ENCODE peak calls at places on chromosomes 16 and 17, in six cellular contexts. K is body of pancreas; R is colonic mucosa; G is CD8-positive, alpha-beta T cell; X is kidney; A is endothelial cell of umbilical vein. E is an unnamed sample. For H3K36me3, the result is how much of the 10 kb centered on the place peaks cover.

GRCh38 chr17:78834571-78834970 is 6.0 kb downstream of the USP36 start:
- DNase-seq in K (no peak), R (no peak), G (no peak), X (no peak), A (no peak), E (no peak)

GRCh38 chr17:47332287-47332686 is 8.5 kb downstream of the EFCAB13 start:
- DNase-seq in K (no peak), R (no peak), G (no peak), X (no peak), A (no peak), E (no peak)

GRCh38 chr16:79169239-79169638 is 431.3 kb downstream of the MAF start:
- DNase-seq in K (no peak), R (no peak), G (no peak), X (no peak), A (no peak), E (peak)

GRCh38 chr16:25264599-25264998 is 7.0 kb upstream of the ZKSCAN2 start:
- DNase-seq in K (no peak), R (no peak), G (no peak), X (no peak), A (peak), E (no peak)

GRCh38 chr16:2831203-2831602 is 1.1 kb downstream of the ZG16B start:
- DNase-seq in K (no peak), R (no peak), G (no peak), X (no peak), A (no peak), E (no peak)

GRCh38 chr17:56752263-56752662 is 81.5 kb downstream of the C17orf67 start:
- DNase-seq in K (no peak), R (no peak), G (no peak), X (no peak), A (peak), E (no peak)

GRCh38 chr16:71796501-71796900 is 12.1 kb downstream of the AP1G1 start:
- DNase-seq in K (no peak), R (no peak), G (no peak), X (no peak), A (no peak), E (no peak)

GRCh38 chr16:51845586-51845985 is 694.5 kb upstream of the SALL1 start:
- DNase-seq in K (no peak), R (no peak), G (no peak), X (peak), A (no peak), E (no peak)

GRCh38 chr16:24499193-24499814 is 40.1 kb upstream of the RBBP6 start:
- DNase-seq in K (peak), R (peak), G (no peak), X (no peak), A (peak), E (no peak)

GRCh38 chr16:30096862-30097563 is 1.0 kb upstream of the YPEL3 start:
- DNase-seq in K (no peak), R (no peak), G (no peak), X (no peak), A (peak), E (no peak)

GRCh38 chr17:77387891-77388290 is 247.1 kb downstream of the SEC14L1 start:
- DNase-seq in K (no peak), R (no peak), G (no peak), X (no peak), A (no peak), E (no peak)

GRCh38 chr17:77388384-77389306 is 247.9 kb downstream of the SEC14L1 start:
- DNase-seq in K (peak), R (no peak), G (no peak), X (no peak), A (peak), E (no peak)

GRCh38 chr17:77383613-77384608 is 243.1 kb downstream of the SEC14L1 start:
- DNase-seq in K (peak), R (no peak), G (no peak), X (no peak), A (no peak), E (no peak)

GRCh38 chr17:77385750-77386501 is 245.2 kb downstream of the SEC14L1 start:
- DNase-seq in K (no peak), R (no peak), G (no peak), X (peak), A (peak), E (no peak)

DNA sequence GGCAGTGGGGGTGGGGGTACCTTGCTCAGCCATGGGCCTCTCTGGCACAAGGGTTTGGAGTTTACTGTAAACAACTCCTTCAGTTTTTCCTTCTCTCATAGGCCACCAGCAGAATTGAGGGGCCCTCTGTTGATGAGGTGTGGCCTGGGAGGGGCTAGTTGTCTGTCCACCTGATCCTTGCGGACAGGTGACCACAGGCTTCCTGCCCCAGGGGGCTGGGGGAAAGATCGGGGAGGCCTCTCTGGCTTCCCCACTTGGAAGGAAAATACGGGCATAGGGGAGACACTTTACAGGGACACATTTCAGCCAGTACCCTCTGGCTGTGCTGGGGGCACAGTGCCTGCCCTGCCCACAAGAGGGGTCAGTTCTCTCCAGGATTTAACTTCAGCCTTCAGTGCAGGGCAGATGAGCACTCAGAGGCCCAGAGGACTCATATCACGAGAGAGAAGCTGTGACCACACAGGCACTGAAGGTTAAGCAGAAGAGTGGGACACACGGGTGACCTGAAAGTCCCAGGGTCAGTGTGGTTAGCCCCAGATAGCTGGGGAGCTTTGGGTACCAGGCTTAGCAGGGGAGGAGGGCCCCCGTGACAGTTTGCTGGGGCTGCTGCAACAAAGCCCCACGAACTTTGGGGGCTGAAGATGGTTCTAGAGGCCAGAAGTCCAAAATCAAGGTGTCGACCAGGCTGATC is 245.9 kb downstream of the SEC14L1 start:
- DNase-seq in K (no peak), R (no peak), G (no peak), X (no peak), A (no peak), E (no peak)
- H3K27ac ChIP-seq in K (no peak), R (no peak), G (no peak), X (peak), A (no peak), E (no peak)

GRCh38 chr17:2292100-2292499 is 11.5 kb downstream of the SMG6 start:
- DNase-seq in K (no peak), R (no peak), G (no peak), X (no peak), A (no peak), E (no peak)
- H3K36me3 ChIP-seq in K (under half), R (under half), G (half or more), X (half or more), A (under half), E (half or more)

GRCh38 chr17:21282850-21283249 is 1.7 kb upstream of the MAP2K3 start:
- DNase-seq in K (no peak), R (no peak), G (no peak), X (no peak), A (no peak), E (no peak)
- H3K27ac ChIP-seq in K (no peak), R (no peak), G (no peak), X (no peak), A (peak), E (no peak)

GRCh38 chr16:57749101-57749692 is 13.6 kb downstream of the KATNB1 start:
- DNase-seq in K (no peak), R (no peak), G (no peak), X (no peak), A (no peak), E (no peak)
- H3K36me3 ChIP-seq in K (under half), R (under half), G (under half), X (under half), A (under half), E (half or more)

GRCh38 chr16:57277586-57277985 is 6.9 kb downstream of the PLLP start:
- DNase-seq in K (no peak), R (peak), G (peak), X (peak), A (no peak), E (peak)
- H3K27ac ChIP-seq in K (no peak), R (no peak), G (no peak), X (no peak), A (no peak), E (peak)

GRCh38 chr17:76667786-76668453 is 24.4 kb upstream of the ST6GALNAC1 start:
- DNase-seq in K (no peak), R (no peak), G (no peak), X (no peak), A (no peak), E (no peak)
- H3K36me3 ChIP-seq in K (under half), R (under half), G (under half), X (under half), A (under half), E (under half)

DNA sequence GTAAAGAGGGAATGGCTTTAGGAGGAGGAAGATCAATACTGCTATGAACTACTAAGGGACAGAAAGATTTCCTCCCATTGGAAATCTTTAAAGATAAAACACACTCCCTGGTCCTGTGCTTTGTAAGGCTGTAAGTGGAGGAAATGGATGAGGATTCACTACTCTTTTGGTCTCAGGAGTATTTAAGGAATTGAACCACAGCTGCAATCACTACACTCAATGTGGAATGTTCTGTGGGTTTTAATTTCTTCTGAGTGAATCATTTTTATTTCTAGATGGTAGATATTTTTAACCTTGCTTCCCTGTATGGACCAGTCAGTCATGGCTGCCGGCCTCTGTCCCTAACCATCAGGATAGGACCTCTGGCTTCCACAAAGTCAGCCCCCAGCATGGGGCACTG is 65.6 kb downstream of the SDR42E1 start:
- DNase-seq in K (no peak), R (no peak), G (no peak), X (no peak), A (no peak), E (no peak)
- H3K27ac ChIP-seq in K (no peak), R (no peak), G (no peak), X (no peak), A (no peak), E (no peak)

DNA sequence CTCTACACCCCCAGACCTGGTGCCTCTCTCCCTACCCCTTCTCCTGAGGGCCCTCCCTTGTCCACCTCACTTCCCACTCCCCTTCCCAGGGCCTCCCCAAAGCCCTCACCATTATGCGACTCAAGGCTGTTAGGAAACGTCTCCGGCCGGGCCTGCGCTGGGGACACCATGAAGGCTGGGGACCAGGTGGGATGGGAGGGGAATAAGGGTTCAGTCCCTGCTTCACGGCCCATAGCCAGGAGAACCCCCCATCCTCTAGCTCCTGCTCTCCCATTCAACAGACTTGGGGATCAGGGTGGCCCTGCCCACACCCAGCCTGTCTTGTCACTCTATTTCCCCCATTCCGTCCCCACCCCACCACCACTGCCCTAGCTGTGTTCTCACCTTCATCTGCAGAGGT is 2.1 kb downstream of the NEURL4 start:
- DNase-seq in K (no peak), R (no peak), G (no peak), X (no peak), A (no peak), E (no peak)
- H3K36me3 ChIP-seq in K (under half), R (under half), G (under half), X (under half), A (under half), E (under half)

E was measured in left lung.